ENCODE peak calls at places on chromosome 7, in four cellular contexts. One of them, this sample, is unnamed.

GRCh38 chr7:128121731-128122576 is 90.7 kb upstream of the LRRC4 start:
- DNase-seq in body of pancreas: no peak
- DNase-seq in iris pigment epithelial cell: peak
- DNase-seq in Caki2: no peak
- DNase-seq in this sample: no peak

GRCh38 chr7:133482626-133483025 is 229.7 kb downstream of the EXOC4 start:
- DNase-seq in body of pancreas: no peak
- DNase-seq in iris pigment epithelial cell: no peak
- DNase-seq in Caki2: no peak
- DNase-seq in this sample: no peak

GRCh38 chr7:71752171-71752935 is 620.4 kb downstream of the GALNT17 start:
- DNase-seq in body of pancreas: peak
- DNase-seq in iris pigment epithelial cell: peak
- DNase-seq in Caki2: peak
- DNase-seq in this sample: peak

GRCh38 chr7:128266891-128267839 is 26.1 kb downstream of the LEP start:
- DNase-seq in body of pancreas: peak
- DNase-seq in iris pigment epithelial cell: peak
- DNase-seq in Caki2: no peak
- DNase-seq in this sample: peak

GRCh38 chr7:47812460-47813136 is 135.7 kb downstream of the PKD1L1 start:
- DNase-seq in body of pancreas: no peak
- DNase-seq in iris pigment epithelial cell: no peak
- DNase-seq in Caki2: no peak
- DNase-seq in this sample: no peak

GRCh38 chr7:48132792-48133191 is 38.5 kb upstream of the ABCA13 start:
- DNase-seq in body of pancreas: no peak
- DNase-seq in iris pigment epithelial cell: no peak
- DNase-seq in Caki2: no peak
- DNase-seq in this sample: no peak

GRCh38 chr7:130393095-130393494 is 12.8 kb downstream of the CPA1 start:
- DNase-seq in body of pancreas: no peak
- DNase-seq in iris pigment epithelial cell: peak
- DNase-seq in Caki2: no peak
- DNase-seq in this sample: no peak

GRCh38 chr7:114182837-114183236 is 231.8 kb upstream of the FOXP2 start:
- DNase-seq in body of pancreas: no peak
- DNase-seq in iris pigment epithelial cell: peak
- DNase-seq in Caki2: no peak
- DNase-seq in this sample: no peak

GRCh38 chr7:1427064-1427657 is 32.1 kb downstream of the MICALL2 start:
- DNase-seq in body of pancreas: no peak
- DNase-seq in iris pigment epithelial cell: no peak
- DNase-seq in Caki2: no peak
- DNase-seq in this sample: no peak

GRCh38 chr7:150410680-150411346 is 31.7 kb downstream of the ZNF775 start:
- DNase-seq in body of pancreas: no peak
- DNase-seq in iris pigment epithelial cell: no peak
- DNase-seq in Caki2: peak
- DNase-seq in this sample: no peak

GRCh38 chr7:55568613-55569268 is 3.6 kb downstream of the VOPP1 start:
- DNase-seq in body of pancreas: no peak
- DNase-seq in iris pigment epithelial cell: peak
- DNase-seq in Caki2: no peak
- DNase-seq in this sample: no peak

GRCh38 chr7:119761776-119762175 is 511.2 kb upstream of the KCND2 start:
- DNase-seq in body of pancreas: no peak
- DNase-seq in iris pigment epithelial cell: peak
- DNase-seq in Caki2: no peak
- DNase-seq in this sample: no peak

GRCh38 chr7:117375380-117375779 is 51.9 kb downstream of the ASZ1 start:
- DNase-seq in body of pancreas: no peak
- DNase-seq in iris pigment epithelial cell: peak
- DNase-seq in Caki2: no peak
- DNase-seq in this sample: no peak

GRCh38 chr7:102066476-102066875 is 220.2 kb upstream of the SH2B2 start:
- DNase-seq in body of pancreas: no peak
- DNase-seq in iris pigment epithelial cell: no peak
- DNase-seq in Caki2: no peak
- DNase-seq in this sample: peak

GRCh38 chr7:23431596-23432284 is 38.6 kb downstream of the IGF2BP3 start:
- DNase-seq in body of pancreas: no peak
- DNase-seq in iris pigment epithelial cell: no peak
- DNase-seq in Caki2: no peak
- DNase-seq in this sample: no peak

GRCh38 chr7:132575336-132575986 is 809 bp downstream of the PLXNA4 start:
- DNase-seq in body of pancreas: peak
- DNase-seq in iris pigment epithelial cell: peak
- DNase-seq in Caki2: no peak
- DNase-seq in this sample: peak

GRCh38 chr7:2208712-2209111 is 24.0 kb downstream of the MAD1L1 start:
- DNase-seq in body of pancreas: no peak
- DNase-seq in iris pigment epithelial cell: no peak
- DNase-seq in Caki2: no peak
- DNase-seq in this sample: no peak

GRCh38 chr7:2028733-2029132 is 204.0 kb downstream of the MAD1L1 start:
- DNase-seq in body of pancreas: no peak
- DNase-seq in iris pigment epithelial cell: no peak
- DNase-seq in Caki2: no peak
- DNase-seq in this sample: no peak

GRCh38 chr7:47428052-47428779 is 153.7 kb downstream of the TNS3 start:
- DNase-seq in body of pancreas: no peak
- DNase-seq in iris pigment epithelial cell: no peak
- DNase-seq in Caki2: no peak
- DNase-seq in this sample: no peak

GRCh38 chr7:40530292-40530691 is 395.5 kb downstream of the SUGCT start:
- DNase-seq in body of pancreas: no peak
- DNase-seq in iris pigment epithelial cell: peak
- DNase-seq in Caki2: no peak
- DNase-seq in this sample: no peak

GRCh38 chr7:2670720-2671391 is 17.1 kb upstream of the AMZ1 start:
- DNase-seq in body of pancreas: peak
- DNase-seq in iris pigment epithelial cell: peak
- DNase-seq in Caki2: peak
- DNase-seq in this sample: peak

GRCh38 chr7:158413962-158414961 is 173.4 kb downstream of the PTPRN2 start:
- DNase-seq in body of pancreas: no peak
- DNase-seq in iris pigment epithelial cell: peak
- DNase-seq in Caki2: no peak
- DNase-seq in this sample: no peak

GRCh38 chr7:130867581-130868136 is 133.7 kb upstream of the KLF14 start:
- DNase-seq in body of pancreas: no peak
- DNase-seq in iris pigment epithelial cell: no peak
- DNase-seq in Caki2: no peak
- DNase-seq in this sample: no peak

GRCh38 chr7:139753693-139754111 is 24.1 kb downstream of the HIPK2 start:
- DNase-seq in body of pancreas: no peak
- DNase-seq in iris pigment epithelial cell: no peak
- DNase-seq in Caki2: no peak
- DNase-seq in this sample: peak

GRCh38 chr7:106599343-106599698 is 61.6 kb downstream of the CCDC71L start:
- DNase-seq in body of pancreas: no peak
- DNase-seq in iris pigment epithelial cell: no peak
- DNase-seq in Caki2: no peak
- DNase-seq in this sample: peak

GRCh38 chr7:150447966-150448788 is 2.3 kb upstream of the GIMAP8 start:
- DNase-seq in body of pancreas: no peak
- DNase-seq in iris pigment epithelial cell: no peak
- DNase-seq in Caki2: no peak
- DNase-seq in this sample: no peak

GRCh38 chr7:90007831-90008230 is 146.4 kb upstream of the STEAP1 start:
- DNase-seq in body of pancreas: no peak
- DNase-seq in iris pigment epithelial cell: no peak
- DNase-seq in Caki2: no peak
- DNase-seq in this sample: no peak

GRCh38 chr7:107359520-107360316 is 110.1 kb upstream of the GPR22 start:
- DNase-seq in body of pancreas: no peak
- DNase-seq in iris pigment epithelial cell: no peak
- DNase-seq in Caki2: no peak
- DNase-seq in this sample: no peak

GRCh38 chr7:79789584-79790345 is 336.3 kb upstream of the MAGI2 start:
- DNase-seq in body of pancreas: no peak
- DNase-seq in iris pigment epithelial cell: peak
- DNase-seq in Caki2: no peak
- DNase-seq in this sample: no peak

GRCh38 chr7:3673524-3673923 is 372.5 kb downstream of the SDK1 start:
- DNase-seq in body of pancreas: peak
- DNase-seq in iris pigment epithelial cell: peak
- DNase-seq in Caki2: no peak
- DNase-seq in this sample: peak

GRCh38 chr7:41275255-41275654 is 427.6 kb downstream of the INHBA start:
- DNase-seq in body of pancreas: no peak
- DNase-seq in iris pigment epithelial cell: no peak
- DNase-seq in Caki2: no peak
- DNase-seq in this sample: no peak

GRCh38 chr7:155787171-155787851 is 25.0 kb downstream of the SHH start:
- DNase-seq in body of pancreas: no peak
- DNase-seq in iris pigment epithelial cell: peak
- DNase-seq in Caki2: no peak
- DNase-seq in this sample: no peak